ENCODE peak calls at places on chromosomes 13 and 19, in four cellular contexts. Y is brain microvascular endothelial cell, S is T-helper 2 cell, G is fibroblast of gingiva. Z is an unnamed sample.

GRCh38 chr13:98813993-98814392 is 61.5 kb upstream of the SLC15A1 start:
- DNase-seq in Y (no peak), S (no peak), G (no peak), Z (no peak)

GRCh38 chr19:3450796-3451411 is 29.4 kb downstream of the SMIM24 start:
- DNase-seq in S (no peak), Y (peak), G (peak), Z (no peak)

GRCh38 chr13:91950803-91951202 is 552.4 kb downstream of the GPC5 start:
- DNase-seq in S (no peak), Y (no peak), G (no peak), Z (no peak)

GRCh38 chr19:15194938-15195337 is 5.9 kb downstream of the NOTCH3 start:
- DNase-seq in Y (peak), G (no peak), S (no peak), Z (no peak)

GRCh38 chr19:57664269-57665127 is 4.2 kb upstream of the ZSCAN4 start:
- DNase-seq in Y (peak), G (peak), S (no peak), Z (no peak)

GRCh38 chr19:12095111-12095790 is 30.7 kb downstream of the ZNF844 start:
- DNase-seq in Y (no peak), G (peak), S (no peak), Z (no peak)

GRCh38 chr19:15404097-15404779 is 14.6 kb downstream of the AKAP8L start:
- DNase-seq in Y (no peak), G (no peak), S (no peak), Z (no peak)

GRCh38 chr19:46840157-46840942 is 10.3 kb downstream of the AP2S1 start:
- DNase-seq in S (peak), G (peak), Y (peak), Z (peak)

GRCh38 chr13:91375119-91375729 is 23.2 kb upstream of the GPC5 start:
- DNase-seq in G (no peak), S (no peak), Y (no peak), Z (no peak)

GRCh38 chr13:78993792-78994191 is 334.8 kb upstream of the OBI1 start:
- DNase-seq in G (no peak), S (no peak), Y (no peak), Z (no peak)

GRCh38 chr13:57631607-57632275 is at the start of gene PCDH17:
- DNase-seq in G (peak), S (no peak), Y (peak), Z (no peak)

GRCh38 chr19:17359905-17360800 is 17.0 kb downstream of the PLVAP start:
- DNase-seq in G (no peak), Y (no peak), S (no peak), Z (no peak)

GRCh38 chr13:44857736-44858135 is 131.5 kb downstream of the NUFIP1 start:
- DNase-seq in G (no peak), S (no peak), Y (no peak), Z (no peak)

GRCh38 chr13:50129923-50130685 is 114.9 kb downstream of the KCNRG start:
- DNase-seq in S (peak), Y (no peak), G (peak), Z (no peak)

GRCh38 chr19:48543121-48543710 is 8.8 kb upstream of the SULT2B1 start:
- DNase-seq in S (no peak), Y (peak), G (no peak), Z (no peak)

GRCh38 chr13:20843177-20843576 is 59.4 kb downstream of the XPO4 start:
- DNase-seq in S (no peak), Y (no peak), G (no peak), Z (no peak)

GRCh38 chr19:35992902-35993765 is 1.9 kb upstream of the SDHAF1 start:
- DNase-seq in Y (no peak), S (no peak), G (no peak), Z (no peak)